ENCODE peak calls at places on chromosomes 7 and 10, in five cellular contexts. One of them, this sample, is unnamed.
A peak's percentile ranks its signal among the peaks of the same experiment; 100 is the strongest.

GRCh38 chr10:64350665-64351064 is 829.5 kb downstream of the REEP3 start:
- DNase-seq in lower lobe of right lung: no peak
- DNase-seq in dorsolateral prefrontal cortex: peak; percentile 19
- DNase-seq in Calu3: no peak
- DNase-seq in CD4-positive, alpha-beta T cell: no peak
- DNase-seq in this sample: no peak

GRCh38 chr10:43409385-43410109 is 561 bp upstream of the HNRNPF start:
- DNase-seq in CD4-positive, alpha-beta T cell: peak; percentile 56
- DNase-seq in Calu3: peak; percentile 40
- DNase-seq in dorsolateral prefrontal cortex: peak; percentile 53
- DNase-seq in lower lobe of right lung: peak; percentile 82
- DNase-seq in this sample: no peak

GRCh38 chr7:77799078-77799964 is 748 bp downstream of the PHTF2 start:
- DNase-seq in CD4-positive, alpha-beta T cell: peak; percentile 8
- DNase-seq in Calu3: peak; percentile 4
- DNase-seq in dorsolateral prefrontal cortex: no peak
- DNase-seq in lower lobe of right lung: peak; percentile 63
- DNase-seq in this sample: peak; percentile 21

GRCh38 chr7:28433604-28434254 is 21.4 kb downstream of the CREB5 start:
- DNase-seq in Calu3: peak; percentile 42
- DNase-seq in dorsolateral prefrontal cortex: no peak
- DNase-seq in CD4-positive, alpha-beta T cell: no peak
- DNase-seq in lower lobe of right lung: no peak
- DNase-seq in this sample: no peak

GRCh38 chr7:24392774-24393173 is 108.8 kb downstream of the NPY start:
- DNase-seq in dorsolateral prefrontal cortex: no peak
- DNase-seq in lower lobe of right lung: no peak
- DNase-seq in CD4-positive, alpha-beta T cell: no peak
- DNase-seq in Calu3: no peak
- DNase-seq in this sample: no peak

GRCh38 chr7:17371656-17372524 is 73.4 kb downstream of the AHR start:
- DNase-seq in Calu3: peak; percentile 63
- DNase-seq in lower lobe of right lung: no peak
- DNase-seq in CD4-positive, alpha-beta T cell: no peak
- DNase-seq in dorsolateral prefrontal cortex: no peak
- DNase-seq in this sample: no peak

GRCh38 chr10:22228943-22229755 is 11.3 kb upstream of the EBLN1 start:
- DNase-seq in CD4-positive, alpha-beta T cell: peak; percentile 72
- DNase-seq in dorsolateral prefrontal cortex: peak; percentile 85
- DNase-seq in Calu3: peak; percentile 88
- DNase-seq in lower lobe of right lung: peak; percentile 85
- DNase-seq in this sample: peak; percentile 86

GRCh38 chr10:786666-787512 is 97.4 kb upstream of the DIP2C start:
- DNase-seq in CD4-positive, alpha-beta T cell: no peak
- DNase-seq in lower lobe of right lung: peak; percentile 42
- DNase-seq in dorsolateral prefrontal cortex: no peak
- DNase-seq in Calu3: no peak
- DNase-seq in this sample: no peak

GRCh38 chr7:69739906-69740545 is 141.8 kb downstream of the AUTS2 start:
- DNase-seq in CD4-positive, alpha-beta T cell: no peak
- DNase-seq in dorsolateral prefrontal cortex: peak; percentile 58
- DNase-seq in lower lobe of right lung: no peak
- DNase-seq in Calu3: no peak
- DNase-seq in this sample: peak; percentile 51

GRCh38 chr7:43943702-43944187 is 17.5 kb downstream of the UBE2D4 start:
- DNase-seq in dorsolateral prefrontal cortex: no peak
- DNase-seq in CD4-positive, alpha-beta T cell: no peak
- DNase-seq in lower lobe of right lung: no peak
- DNase-seq in Calu3: no peak
- DNase-seq in this sample: no peak

GRCh38 chr10:5184987-5185386 is at the start of gene AKR1C8:
- DNase-seq in lower lobe of right lung: no peak
- DNase-seq in CD4-positive, alpha-beta T cell: no peak
- DNase-seq in dorsolateral prefrontal cortex: no peak
- DNase-seq in Calu3: no peak
- DNase-seq in this sample: no peak

GRCh38 chr10:113335603-113336002 is 217.2 kb upstream of the HABP2 start:
- DNase-seq in dorsolateral prefrontal cortex: no peak
- DNase-seq in Calu3: no peak
- DNase-seq in lower lobe of right lung: no peak
- DNase-seq in CD4-positive, alpha-beta T cell: no peak
- DNase-seq in this sample: no peak

GRCh38 chr7:8638076-8638475 is 204.7 kb downstream of the NXPH1 start:
- DNase-seq in lower lobe of right lung: no peak
- DNase-seq in CD4-positive, alpha-beta T cell: no peak
- DNase-seq in dorsolateral prefrontal cortex: no peak
- DNase-seq in Calu3: no peak
- DNase-seq in this sample: no peak

GRCh38 chr10:81978238-81978637 is 103.2 kb downstream of the NRG3 start:
- DNase-seq in dorsolateral prefrontal cortex: no peak
- DNase-seq in CD4-positive, alpha-beta T cell: no peak
- DNase-seq in lower lobe of right lung: no peak
- DNase-seq in Calu3: no peak
- DNase-seq in this sample: no peak

GRCh38 chr10:84179059-84179710 is 5.6 kb downstream of the GPR15LG start:
- DNase-seq in CD4-positive, alpha-beta T cell: no peak
- DNase-seq in lower lobe of right lung: no peak
- DNase-seq in dorsolateral prefrontal cortex: peak; percentile 72
- DNase-seq in Calu3: no peak
- DNase-seq in this sample: peak; percentile 60

GRCh38 chr7:68744036-68744435 is 854.2 kb upstream of the AUTS2 start:
- DNase-seq in CD4-positive, alpha-beta T cell: no peak
- DNase-seq in Calu3: no peak
- DNase-seq in dorsolateral prefrontal cortex: no peak
- DNase-seq in lower lobe of right lung: no peak
- DNase-seq in this sample: no peak

GRCh38 chr10:4839353-4839752 is 13.3 kb downstream of the AKR1E2 start:
- DNase-seq in dorsolateral prefrontal cortex: no peak
- DNase-seq in Calu3: no peak
- DNase-seq in lower lobe of right lung: no peak
- DNase-seq in CD4-positive, alpha-beta T cell: no peak
- DNase-seq in this sample: no peak

GRCh38 chr10:79170226-79170752 is 101.5 kb downstream of the ZMIZ1 start:
- DNase-seq in Calu3: no peak
- DNase-seq in dorsolateral prefrontal cortex: no peak
- DNase-seq in CD4-positive, alpha-beta T cell: no peak
- DNase-seq in lower lobe of right lung: no peak
- DNase-seq in this sample: no peak

GRCh38 chr10:94003496-94003895 is 9.8 kb downstream of the PLCE1 start:
- DNase-seq in Calu3: no peak
- DNase-seq in dorsolateral prefrontal cortex: no peak
- DNase-seq in lower lobe of right lung: no peak
- DNase-seq in CD4-positive, alpha-beta T cell: no peak
- DNase-seq in this sample: no peak

GRCh38 chr10:110011679-110012078 is 3.9 kb downstream of the ADD3 start:
- DNase-seq in lower lobe of right lung: no peak
- DNase-seq in CD4-positive, alpha-beta T cell: no peak
- DNase-seq in Calu3: no peak
- DNase-seq in dorsolateral prefrontal cortex: no peak
- DNase-seq in this sample: no peak

GRCh38 chr10:125144693-125145623 is 15.4 kb downstream of the CTBP2 start:
- DNase-seq in lower lobe of right lung: peak; percentile 59
- DNase-seq in dorsolateral prefrontal cortex: peak; percentile 51
- DNase-seq in Calu3: peak; percentile 49
- DNase-seq in CD4-positive, alpha-beta T cell: no peak
- DNase-seq in this sample: peak; percentile 59

GRCh38 chr7:49014870-49015269 is 90.5 kb downstream of the CDC14C start:
- DNase-seq in CD4-positive, alpha-beta T cell: no peak
- DNase-seq in Calu3: peak; percentile 39
- DNase-seq in lower lobe of right lung: no peak
- DNase-seq in dorsolateral prefrontal cortex: no peak
- DNase-seq in this sample: no peak

GRCh38 chr10:59905735-59906416 is 480 bp downstream of the CCDC6 start:
- DNase-seq in dorsolateral prefrontal cortex: peak; percentile 13
- DNase-seq in CD4-positive, alpha-beta T cell: no peak
- DNase-seq in Calu3: no peak
- DNase-seq in lower lobe of right lung: peak; percentile 52
- DNase-seq in this sample: no peak

GRCh38 chr10:12579954-12580858 is 230.9 kb downstream of the CAMK1D start:
- DNase-seq in lower lobe of right lung: no peak
- DNase-seq in dorsolateral prefrontal cortex: no peak
- DNase-seq in Calu3: no peak
- DNase-seq in CD4-positive, alpha-beta T cell: no peak
- DNase-seq in this sample: peak; percentile 34

GRCh38 chr7:70627488-70627887 is 504.5 kb upstream of the GALNT17 start:
- DNase-seq in CD4-positive, alpha-beta T cell: no peak
- DNase-seq in Calu3: no peak
- DNase-seq in lower lobe of right lung: no peak
- DNase-seq in dorsolateral prefrontal cortex: no peak
- DNase-seq in this sample: no peak

GRCh38 chr7:55794527-55794926 is 68.0 kb downstream of the SEPTIN14 start:
- DNase-seq in lower lobe of right lung: no peak
- DNase-seq in Calu3: peak; percentile 78
- DNase-seq in CD4-positive, alpha-beta T cell: no peak
- DNase-seq in dorsolateral prefrontal cortex: no peak
- DNase-seq in this sample: no peak

GRCh38 chr10:105733919-105734318 is 1092.8 kb downstream of the SORCS3 start:
- DNase-seq in CD4-positive, alpha-beta T cell: no peak
- DNase-seq in Calu3: no peak
- DNase-seq in dorsolateral prefrontal cortex: no peak
- DNase-seq in lower lobe of right lung: no peak
- DNase-seq in this sample: no peak

GRCh38 chr7:66348959-66349358 is 143.8 kb downstream of the TPST1 start:
- DNase-seq in lower lobe of right lung: no peak
- DNase-seq in CD4-positive, alpha-beta T cell: no peak
- DNase-seq in Calu3: no peak
- DNase-seq in dorsolateral prefrontal cortex: no peak
- DNase-seq in this sample: no peak

GRCh38 chr10:13961096-13961495 is 369.6 kb downstream of the FRMD4A start:
- DNase-seq in dorsolateral prefrontal cortex: no peak
- DNase-seq in Calu3: no peak
- DNase-seq in CD4-positive, alpha-beta T cell: no peak
- DNase-seq in lower lobe of right lung: no peak
- DNase-seq in this sample: no peak

GRCh38 chr10:80699602-80700039 is 161.9 kb downstream of the SH2D4B start:
- DNase-seq in dorsolateral prefrontal cortex: peak; percentile 85
- DNase-seq in Calu3: peak; percentile 90
- DNase-seq in CD4-positive, alpha-beta T cell: peak; percentile 68
- DNase-seq in lower lobe of right lung: peak; percentile 85
- DNase-seq in this sample: peak; percentile 71

GRCh38 chr7:48962821-48963505 is 38.6 kb downstream of the CDC14C start:
- DNase-seq in CD4-positive, alpha-beta T cell: no peak
- DNase-seq in dorsolateral prefrontal cortex: no peak
- DNase-seq in Calu3: no peak
- DNase-seq in lower lobe of right lung: no peak
- DNase-seq in this sample: no peak

GRCh38 chr7:80699030-80699638 is 60.7 kb downstream of the CD36 start:
- DNase-seq in lower lobe of right lung: no peak
- DNase-seq in CD4-positive, alpha-beta T cell: no peak
- DNase-seq in dorsolateral prefrontal cortex: no peak
- DNase-seq in Calu3: no peak
- DNase-seq in this sample: peak; percentile 7

DNA sequence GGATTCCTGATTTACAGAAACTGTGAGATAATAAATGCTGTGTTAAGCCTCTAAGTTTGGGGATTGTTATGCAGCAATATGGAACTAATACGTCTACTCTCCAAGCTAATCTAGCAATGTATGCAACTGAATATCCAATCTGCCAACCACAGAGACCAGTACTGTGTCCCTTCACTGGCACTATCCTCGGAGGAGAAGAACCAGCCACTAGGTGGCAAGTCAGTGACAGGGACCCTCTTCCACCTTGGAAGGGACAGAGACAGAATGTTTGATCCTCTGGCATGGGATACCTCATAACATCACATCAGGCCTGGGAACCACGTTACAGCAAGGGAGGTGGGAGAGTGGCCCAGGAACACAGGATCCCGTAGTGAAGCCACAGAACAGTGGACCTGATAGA is 96.4 kb downstream of the CREM start:
- DNase-seq in dorsolateral prefrontal cortex: no peak
- DNase-seq in CD4-positive, alpha-beta T cell: no peak
- DNase-seq in lower lobe of right lung: no peak
- DNase-seq in Calu3: no peak
- DNase-seq in this sample: no peak
- TF ChIP-seq CTCF in dorsolateral prefrontal cortex: no peak
- TF ChIP-seq CTCF in CD4-positive, alpha-beta T cell: no peak
- TF ChIP-seq CTCF in lower lobe of right lung: no peak
- TF ChIP-seq CTCF in Calu3: no peak
- TF ChIP-seq CTCF in this sample: no peak

GRCh38 chr7:121398246-121398645 is 2.1 kb upstream of the FAM3C start:
- DNase-seq in CD4-positive, alpha-beta T cell: no peak
- DNase-seq in Calu3: peak; percentile 48
- DNase-seq in dorsolateral prefrontal cortex: peak; percentile 16
- DNase-seq in lower lobe of right lung: no peak
- DNase-seq in this sample: no peak
- TF ChIP-seq CTCF in CD4-positive, alpha-beta T cell: no peak
- TF ChIP-seq CTCF in Calu3: peak; percentile 27
- TF ChIP-seq CTCF in dorsolateral prefrontal cortex: no peak
- TF ChIP-seq CTCF in lower lobe of right lung: no peak
- TF ChIP-seq CTCF in this sample: peak; percentile 5

GRCh38 chr7:618539-619355 is 99.1 kb upstream of the PDGFA start:
- DNase-seq in dorsolateral prefrontal cortex: no peak
- DNase-seq in lower lobe of right lung: no peak
- DNase-seq in Calu3: no peak
- DNase-seq in CD4-positive, alpha-beta T cell: peak; percentile 62
- DNase-seq in this sample: no peak
- TF ChIP-seq CTCF in dorsolateral prefrontal cortex: no peak
- TF ChIP-seq CTCF in lower lobe of right lung: no peak
- TF ChIP-seq CTCF in Calu3: no peak
- TF ChIP-seq CTCF in CD4-positive, alpha-beta T cell: no peak
- TF ChIP-seq CTCF in this sample: no peak

GRCh38 chr7:14888904-14889482 is 13.6 kb downstream of the DGKB start:
- DNase-seq in CD4-positive, alpha-beta T cell: no peak
- DNase-seq in lower lobe of right lung: no peak
- DNase-seq in dorsolateral prefrontal cortex: no peak
- DNase-seq in Calu3: no peak
- DNase-seq in this sample: no peak
- TF ChIP-seq CTCF in CD4-positive, alpha-beta T cell: no peak
- TF ChIP-seq CTCF in lower lobe of right lung: no peak
- TF ChIP-seq CTCF in dorsolateral prefrontal cortex: no peak
- TF ChIP-seq CTCF in Calu3: no peak
- TF ChIP-seq CTCF in this sample: no peak

DNA sequence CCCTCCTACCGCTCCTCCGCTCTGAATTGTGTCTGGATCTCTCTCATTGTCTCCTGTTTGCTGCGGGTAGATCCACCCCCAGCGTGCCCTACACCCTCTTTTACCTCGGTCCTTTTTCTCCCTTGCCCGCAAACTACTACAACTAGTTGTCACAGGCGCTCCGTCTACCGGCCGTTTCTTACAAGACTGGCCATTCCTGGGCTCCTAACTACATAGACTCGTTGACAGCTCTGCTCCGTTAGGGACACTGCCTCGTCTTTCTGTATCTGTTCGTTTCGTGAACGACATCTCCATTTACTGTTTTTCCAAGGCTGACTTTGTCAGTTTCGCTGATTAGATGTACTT is 793 bp downstream of the TAF3 start:
- DNase-seq in lower lobe of right lung: peak; percentile 51
- DNase-seq in dorsolateral prefrontal cortex: peak; percentile 80
- DNase-seq in CD4-positive, alpha-beta T cell: peak; percentile 7
- DNase-seq in Calu3: peak; percentile 31
- DNase-seq in this sample: peak; percentile 50
- TF ChIP-seq CTCF in lower lobe of right lung: peak; percentile 18
- TF ChIP-seq CTCF in dorsolateral prefrontal cortex: no peak
- TF ChIP-seq CTCF in CD4-positive, alpha-beta T cell: no peak
- TF ChIP-seq CTCF in Calu3: no peak
- TF ChIP-seq CTCF in this sample: peak; percentile 21

GRCh38 chr10:89204621-89205020 is 2.5 kb downstream of the CH25H start:
- DNase-seq in CD4-positive, alpha-beta T cell: no peak
- DNase-seq in lower lobe of right lung: no peak
- DNase-seq in Calu3: no peak
- DNase-seq in dorsolateral prefrontal cortex: no peak
- DNase-seq in this sample: no peak
- TF ChIP-seq CTCF in CD4-positive, alpha-beta T cell: no peak
- TF ChIP-seq CTCF in lower lobe of right lung: no peak
- TF ChIP-seq CTCF in Calu3: no peak
- TF ChIP-seq CTCF in dorsolateral prefrontal cortex: no peak
- TF ChIP-seq CTCF in this sample: no peak